ENCODE peak calls at places on chromosomes 6 and 20, in eight cellular contexts. B is NCI-H774; F is naive thymus-derived CD8-positive, alpha-beta T cell; K is CD8-positive, alpha-beta T cell; L is Peyer's patch; Y is AG10803; N is HTR-8/SVneo; O is cerebellar cortex. J is an unnamed sample.

GRCh38 chr20:17868146-17868545 is 100.4 kb downstream of the SNX5 start:
- DNase-seq in B (no peak), F (no peak), K (no peak), L (no peak), Y (no peak), N (no peak), O (no peak), J (no peak)

GRCh38 chr20:52783769-52784168 is 188.4 kb upstream of the TSHZ2 start:
- DNase-seq in B (no peak), F (no peak), K (no peak), L (no peak), Y (no peak), N (no peak), O (peak; percentile 6), J (no peak)

GRCh38 chr6:169978615-169979161 is 227.3 kb downstream of the ERMARD start:
- DNase-seq in B (no peak), F (no peak), K (no peak), L (peak; percentile 41), Y (peak; percentile 69), N (no peak), O (no peak), J (no peak)

GRCh38 chr6:94670017-94670416 is 907.3 kb upstream of the MANEA start:
- DNase-seq in B (no peak), F (no peak), K (no peak), L (no peak), Y (no peak), N (no peak), O (no peak), J (no peak)

GRCh38 chr6:143058987-143059386 is 1.7 kb upstream of the AIG1 start:
- DNase-seq in B (no peak), F (no peak), K (no peak), L (no peak), Y (no peak), N (no peak), O (no peak), J (no peak)

GRCh38 chr6:159063549-159063948 is 18.8 kb upstream of the TAGAP start:
- DNase-seq in B (no peak), F (no peak), K (no peak), L (no peak), Y (no peak), N (no peak), O (no peak), J (no peak)

GRCh38 chr6:44202332-44202971 is 14.3 kb upstream of the MYMX start:
- DNase-seq in B (no peak), F (no peak), K (no peak), L (no peak), Y (no peak), N (no peak), O (no peak), J (no peak)

GRCh38 chr6:112311950-112312547 is 35.1 kb upstream of the RFPL4B start:
- DNase-seq in B (peak; percentile 50), F (peak; percentile 1), K (no peak), L (no peak), Y (peak; percentile 33), N (peak; percentile 41), O (no peak), J (no peak)

GRCh38 chr6:2986722-2987196 is 12.9 kb upstream of the NQO2 start:
- DNase-seq in B (no peak), F (no peak), K (no peak), L (no peak), Y (peak; percentile 96), N (no peak), O (no peak), J (no peak)

GRCh38 chr6:108528878-108529277 is 31.8 kb upstream of the FOXO3 start:
- DNase-seq in B (no peak), F (no peak), K (no peak), L (no peak), Y (peak; percentile 10), N (no peak), O (no peak), J (no peak)

GRCh38 chr20:23119456-23120216 is 33.5 kb upstream of the CD93 start:
- DNase-seq in B (no peak), F (no peak), K (no peak), L (peak; percentile 22), Y (no peak), N (no peak), O (no peak), J (no peak)

GRCh38 chr20:11153819-11154218 is 480.0 kb upstream of the JAG1 start:
- DNase-seq in B (no peak), F (no peak), K (no peak), L (no peak), Y (peak; percentile 83), N (no peak), O (no peak), J (peak; percentile 53)

GRCh38 chr6:150142304-150142656 is 564 bp upstream of the PPP1R14C start:
- DNase-seq in B (no peak), F (no peak), K (no peak), L (no peak), Y (peak; percentile 83), N (no peak), O (peak; percentile 44), J (no peak)

GRCh38 chr6:52975580-52975979 is 19.5 kb downstream of the GSTA4 start:
- DNase-seq in B (no peak), F (no peak), K (no peak), L (no peak), Y (peak; percentile 37), N (no peak), O (no peak), J (no peak)

GRCh38 chr6:34964564-34964963 is 75.5 kb downstream of the ANKS1A start:
- DNase-seq in B (no peak), F (no peak), K (no peak), L (no peak), Y (peak; percentile 87), N (no peak), O (peak; percentile 51), J (no peak)

GRCh38 chr6:135993321-135993720 is 141.8 kb downstream of the PDE7B start:
- DNase-seq in B (no peak), F (no peak), K (no peak), L (no peak), Y (no peak), N (no peak), O (no peak), J (no peak)

GRCh38 chr20:59027746-59028320 is 4.3 kb downstream of the ATP5F1E start:
- DNase-seq in B (no peak), F (no peak), K (no peak), L (no peak), Y (peak; percentile 77), N (no peak), O (no peak), J (no peak)

GRCh38 chr20:1538655-1539054 is 18.9 kb downstream of the SIRPD start:
- DNase-seq in B (no peak), F (no peak), K (no peak), L (no peak), Y (no peak), N (no peak), O (no peak), J (no peak)

GRCh38 chr6:161152904-161153662 is 120.8 kb downstream of the AGPAT4 start:
- DNase-seq in B (no peak), F (no peak), K (no peak), L (no peak), Y (no peak), N (peak; percentile 19), O (no peak), J (no peak)

GRCh38 chr6:2890981-2891767 is 11.9 kb downstream of the SERPINB9 start:
- DNase-seq in B (no peak), F (no peak), K (no peak), L (no peak), Y (no peak), N (no peak), O (no peak), J (no peak)

GRCh38 chr20:32811886-32812285 is 7.9 kb upstream of the MAPRE1 start:
- DNase-seq in B (no peak), F (no peak), K (no peak), L (no peak), Y (no peak), N (no peak), O (no peak), J (no peak)

GRCh38 chr6:99341862-99342455 is 7.5 kb downstream of the FAXC start:
- DNase-seq in B (no peak), F (no peak), K (no peak), L (no peak), Y (no peak), N (no peak), O (no peak), J (no peak)

GRCh38 chr20:53154540-53154939 is 182.4 kb downstream of the TSHZ2 start:
- DNase-seq in B (no peak), F (no peak), K (no peak), L (no peak), Y (peak; percentile 6), N (no peak), O (no peak), J (no peak)

GRCh38 chr6:119343167-119343566 is 6.4 kb downstream of the MAN1A1 start:
- DNase-seq in B (no peak), F (no peak), K (no peak), L (no peak), Y (no peak), N (no peak), O (no peak), J (no peak)

GRCh38 chr6:44176935-44177509 is 18.4 kb downstream of the CAPN11 start:
- DNase-seq in B (no peak), F (peak; percentile 55), K (no peak), L (no peak), Y (no peak), N (no peak), O (no peak), J (no peak)

GRCh38 chr6:121879149-121879548 is 443.7 kb downstream of the GJA1 start:
- DNase-seq in B (no peak), F (no peak), K (no peak), L (no peak), Y (peak; percentile 91), N (no peak), O (no peak), J (no peak)

GRCh38 chr6:35008858-35009257 is 119.8 kb downstream of the ANKS1A start:
- DNase-seq in B (no peak), F (no peak), K (no peak), L (no peak), Y (no peak), N (no peak), O (no peak), J (no peak)

GRCh38 chr6:16514249-16514648 is 247.0 kb downstream of the ATXN1 start:
- DNase-seq in B (no peak), F (no peak), K (no peak), L (no peak), Y (peak; percentile 59), N (peak; percentile 71), O (no peak), J (peak; percentile 49)

GRCh38 chr6:54244430-54244829 is 63.8 kb upstream of the TINAG start:
- DNase-seq in B (no peak), F (no peak), K (no peak), L (no peak), Y (peak; percentile 33), N (no peak), O (no peak), J (no peak)

GRCh38 chr6:169890901-169891300 is 139.5 kb downstream of the ERMARD start:
- DNase-seq in B (no peak), F (no peak), K (peak; percentile 7), L (no peak), Y (no peak), N (no peak), O (no peak), J (no peak)

GRCh38 chr6:56335733-56336132 is 88.4 kb upstream of the COL21A1 start:
- DNase-seq in B (no peak), F (no peak), K (no peak), L (no peak), Y (peak; percentile 84), N (peak; percentile 47), O (no peak), J (no peak)

GRCh38 chr20:7924692-7925091 is 15.6 kb downstream of the HAO1 start:
- DNase-seq in B (no peak), F (no peak), K (no peak), L (no peak), Y (peak; percentile 89), N (no peak), O (no peak), J (peak; percentile 90)

GRCh38 chr6:14059791-14060436 is 57.7 kb upstream of the CD83 start:
- DNase-seq in B (peak; percentile 77), F (no peak), K (no peak), L (peak; percentile 55), Y (no peak), N (no peak), O (peak; percentile 83), J (peak; percentile 50)

GRCh38 chr20:56003966-56004365 is 1.4 kb downstream of the CBLN4 start:
- DNase-seq in B (no peak), F (no peak), K (no peak), L (peak; percentile 49), Y (no peak), N (no peak), O (no peak), J (no peak)